ENCODE peak calls at places on chromosomes 1 and 21, in five cellular contexts. C is dermis blood vessel endothelial cell, T is GM19239, V is T-helper 2 cell, K is pancreas. A is an unnamed sample.

GRCh38 chr1:19577001-19577400 is 67.1 kb upstream of the NBL1 start:
- DNase-seq in K (no peak), T (no peak), V (no peak), C (no peak), A (peak; percentile 33)

GRCh38 chr1:1754051-1754815 is 24.0 kb downstream of the NADK start:
- DNase-seq in C (no peak), T (no peak), K (no peak), V (no peak), A (no peak)

GRCh38 chr21:45562965-45563364 is 20.7 kb upstream of the SLC19A1 start:
- DNase-seq in K (no peak), V (no peak), T (no peak), C (no peak), A (no peak)

GRCh38 chr1:217067642-217068041 is 344.4 kb upstream of the ESRRG start:
- DNase-seq in T (no peak), V (no peak), C (no peak), K (no peak), A (no peak)

GRCh38 chr1:40922969-40923368 is 56.5 kb upstream of the CTPS1 start:
- DNase-seq in T (no peak), K (no peak), C (no peak), V (no peak), A (no peak)

GRCh38 chr21:40318371-40318770 is 451.1 kb downstream of the PCP4 start:
- DNase-seq in T (no peak), K (no peak), C (no peak), V (no peak), A (no peak)

GRCh38 chr1:223556414-223557124 is 108.9 kb downstream of the CAPN8 start:
- DNase-seq in T (peak; percentile 18), K (peak; percentile 73), V (no peak), C (peak; percentile 69), A (peak; percentile 15)

GRCh38 chr1:22739648-22740385 is 29.2 kb downstream of the EPHB2 start:
- DNase-seq in T (no peak), K (no peak), V (no peak), C (peak; percentile 91), A (peak; percentile 97)

GRCh38 chr1:32361674-32362473 is 411 bp downstream of the FAM229A start:
- DNase-seq in K (peak; percentile 85), V (no peak), T (no peak), C (peak; percentile 67), A (peak; percentile 22)

GRCh38 chr1:70411360-70411844 is 334 bp downstream of the CTH start:
- DNase-seq in C (no peak), K (no peak), T (no peak), V (no peak), A (no peak)

A was measured in fibroblast of lung.